ENCODE peak calls at places on chromosomes 5 and 9, in ten cellular contexts. A, T, N, E, F, V, M, L, J and I are unnamed samples.
A peak's percentile ranks its signal among the peaks of the same experiment; 100 is the strongest.

GRCh38 chr5:428754-429452 is 14.1 kb upstream of the EXOC3 start:
- DNase-seq in M (no peak), N (no peak), J (no peak), E (no peak), V (no peak), T (no peak), F (no peak), L (no peak), A (no peak), I (no peak)

GRCh38 chr5:136892026-136892425 is 526.7 kb upstream of the TRPC7 start:
- DNase-seq in M (no peak), N (no peak), A (no peak), E (no peak), V (no peak), J (no peak), T (no peak), L (no peak), F (no peak), I (no peak)

GRCh38 chr5:41068169-41068568 is 3.0 kb downstream of the MROH2B start:
- DNase-seq in V (no peak), T (peak; percentile 3), M (no peak), L (no peak), F (no peak), A (no peak), N (peak; percentile 41), J (peak; percentile 24), E (no peak), I (no peak)

GRCh38 chr9:134456740-134457315 is 130.6 kb downstream of the RXRA start:
- DNase-seq in L (no peak), M (no peak), A (no peak), N (no peak), V (no peak), T (no peak), J (no peak), F (no peak), E (no peak), I (no peak)

GRCh38 chr9:99921875-99922710 is 15.6 kb downstream of the STX17 start:
- DNase-seq in A (no peak), F (no peak), V (no peak), E (no peak), L (no peak), M (no peak), J (no peak), N (no peak), T (no peak), I (no peak)

GRCh38 chr5:112576298-112576925 is 157.3 kb upstream of the EPB41L4A start:
- DNase-seq in L (no peak), M (peak; percentile 26), A (no peak), V (no peak), J (peak; percentile 34), T (no peak), E (no peak), F (no peak), N (no peak), I (peak; percentile 14)

GRCh38 chr5:113663879-113664278 is 150.4 kb downstream of the YTHDC2 start:
- DNase-seq in L (peak; percentile 69), J (peak; percentile 12), V (peak; percentile 15), N (peak; percentile 45), A (no peak), F (no peak), E (peak; percentile 56), M (peak; percentile 25), T (peak; percentile 61), I (peak; percentile 29)

GRCh38 chr9:97591535-97591934 is 41.6 kb downstream of the TSTD2 start:
- DNase-seq in F (no peak), T (no peak), J (no peak), A (no peak), L (no peak), V (no peak), M (no peak), E (no peak), N (no peak), I (no peak)

GRCh38 chr5:169100735-169101075 is 200.2 kb downstream of the SLIT3 start:
- DNase-seq in F (peak; percentile 21), V (no peak), E (peak; percentile 78), N (peak; percentile 81), T (peak; percentile 83), M (peak; percentile 83), L (no peak), J (peak; percentile 39), A (no peak), I (peak; percentile 64)

GRCh38 chr9:121840838-121841760 is 189.7 kb downstream of the DAB2IP start:
- DNase-seq in V (no peak), L (no peak), E (no peak), F (no peak), N (no peak), A (no peak), T (no peak), M (no peak), J (no peak), I (no peak)

GRCh38 chr5:28215091-28215490 is 1176.7 kb upstream of the CDH9 start:
- DNase-seq in M (no peak), F (no peak), V (no peak), N (no peak), A (no peak), E (no peak), T (no peak), J (no peak), L (no peak), I (no peak)

GRCh38 chr5:39850291-39850690 is 425.5 kb upstream of the DAB2 start:
- DNase-seq in F (no peak), L (no peak), N (no peak), E (no peak), V (no peak), A (no peak), J (peak; percentile 22), T (no peak), M (no peak), I (no peak)

GRCh38 chr5:150574818-150575537 is 65.5 kb upstream of the SYNPO start:
- DNase-seq in F (no peak), N (peak; percentile 29), L (no peak), M (no peak), A (no peak), T (peak; percentile 78), E (no peak), J (peak; percentile 23), V (no peak), I (peak; percentile 37)

GRCh38 chr5:111641533-111642230 is 115.3 kb downstream of the NREP start:
- DNase-seq in E (peak; percentile 82), V (no peak), T (peak; percentile 81), A (no peak), F (peak; percentile 49), M (peak; percentile 66), L (no peak), N (peak; percentile 93), J (peak; percentile 76), I (peak; percentile 66)

GRCh38 chr5:34487956-34488355 is 168.2 kb upstream of the RAI14 start:
- DNase-seq in E (no peak), M (no peak), A (no peak), T (no peak), F (no peak), V (no peak), L (no peak), N (peak; percentile 39), J (no peak), I (peak; percentile 29)

GRCh38 chr9:123724211-123724831 is 205.6 kb downstream of the DENND1A start:
- DNase-seq in J (peak; percentile 55), F (peak; percentile 37), N (peak; percentile 67), E (peak; percentile 22), A (no peak), M (peak; percentile 68), V (no peak), T (peak; percentile 10), L (peak; percentile 23), I (peak; percentile 58)

GRCh38 chr9:85212209-85212608 is 529.5 kb downstream of the AGTPBP1 start:
- DNase-seq in J (peak; percentile 53), T (peak; percentile 20), N (peak; percentile 15), F (no peak), M (peak; percentile 63), V (no peak), E (peak; percentile 63), L (no peak), A (no peak), I (peak; percentile 35)

GRCh38 chr5:179403426-179404147 is 58.3 kb upstream of the ADAMTS2 start:
- DNase-seq in N (no peak), V (no peak), E (no peak), F (no peak), T (no peak), L (no peak), J (no peak), A (no peak), M (peak; percentile 2), I (no peak)

GRCh38 chr5:143893638-143894037 is 81.7 kb downstream of the HMHB1 start:
- DNase-seq in J (no peak), L (no peak), N (no peak), A (no peak), T (no peak), V (no peak), F (no peak), E (no peak), M (no peak), I (no peak)

GRCh38 chr5:35960328-35960727 is 21.9 kb upstream of the CAPSL start:
- DNase-seq in A (no peak), E (no peak), F (no peak), L (no peak), V (no peak), T (no peak), J (no peak), M (no peak), N (no peak), I (no peak)

GRCh38 chr9:2743937-2744529 is 26.7 kb downstream of the KCNV2 start:
- DNase-seq in V (no peak), A (no peak), E (no peak), F (no peak), M (no peak), N (no peak), T (no peak), L (no peak), J (no peak), I (no peak)

GRCh38 chr9:76475691-76476090 is 16.7 kb downstream of the GCNT1 start:
- DNase-seq in M (no peak), A (no peak), J (no peak), N (no peak), V (no peak), F (no peak), T (no peak), E (no peak), L (no peak), I (no peak)

GRCh38 chr9:91186311-91187101 is 175.2 kb downstream of the AUH start:
- DNase-seq in V (no peak), T (peak; percentile 80), J (peak; percentile 35), N (peak; percentile 53), F (no peak), E (peak; percentile 43), L (no peak), A (no peak), M (peak; percentile 51), I (no peak)

GRCh38 chr5:173753307-173754168 is 134.6 kb upstream of the CPEB4 start:
- DNase-seq in A (no peak), N (no peak), V (no peak), J (no peak), T (peak; percentile 69), L (peak; percentile 87), F (no peak), E (no peak), M (no peak), I (no peak)

GRCh38 chr5:56941981-56942380 is 9.9 kb downstream of the MIER3 start:
- DNase-seq in E (peak; percentile 44), L (no peak), F (peak; percentile 61), V (no peak), M (peak; percentile 68), J (peak; percentile 70), T (peak; percentile 15), A (no peak), N (peak; percentile 76), I (peak; percentile 62)

GRCh38 chr9:36142510-36143161 is 6.1 kb downstream of the GLIPR2 start:
- DNase-seq in F (no peak), M (no peak), L (no peak), N (no peak), E (no peak), A (no peak), T (peak; percentile 16), J (no peak), V (no peak), I (no peak)

GRCh38 chr9:126915281-126915816 is 767 bp downstream of the RALGPS1 start:
- DNase-seq in N (no peak), M (no peak), J (no peak), F (no peak), L (peak; percentile 16), T (no peak), E (no peak), V (no peak), A (peak; percentile 25), I (no peak)

GRCh38 chr9:17528859-17529258 is 50.0 kb upstream of the SH3GL2 start:
- DNase-seq in L (no peak), M (no peak), A (no peak), N (peak; percentile 21), T (no peak), J (peak; percentile 44), V (no peak), E (peak; percentile 10), F (no peak), I (peak; percentile 26)